ENCODE peak calls at places on chromosomes 13 and 19, in seven cellular contexts. U, H, X, W, P, I and Q are unnamed samples. For H3K27me3, the result is how much of the 10 kb centered on the place peaks cover.

GRCh38 chr13:31046711-31047279 is 114.3 kb downstream of the TEX26 start:
- DNase-seq in P (no peak), W (no peak), H (peak), X (no peak), I (peak), U (peak), Q (no peak)

GRCh38 chr13:32903720-32904119 is 112.5 kb upstream of the KL start:
- DNase-seq in I (no peak), W (no peak), U (peak), P (no peak), X (no peak), H (no peak), Q (no peak)

GRCh38 chr19:9406798-9407352 is 28.5 kb downstream of the ZNF266 start:
- DNase-seq in H (peak), P (no peak), X (peak), U (peak), I (peak), W (peak), Q (peak)

GRCh38 chr19:52734340-52734892 is 428 bp downstream of the ZNF611 start:
- DNase-seq in P (no peak), X (peak), H (peak), U (no peak), W (peak), I (peak), Q (no peak)

GRCh38 chr19:4913996-4914735 is 4.9 kb downstream of the UHRF1 start:
- DNase-seq in U (no peak), P (no peak), I (no peak), W (no peak), H (no peak), X (no peak), Q (no peak)

GRCh38 chr13:43268632-43269031 is 245.2 kb downstream of the DNAJC15 start:
- DNase-seq in U (no peak), X (no peak), W (no peak), P (no peak), H (no peak), I (no peak), Q (no peak)

GRCh38 chr13:53250272-53250875 is 221.8 kb downstream of the OLFM4 start:
- DNase-seq in W (peak), P (no peak), X (peak), U (no peak), H (no peak), I (no peak), Q (peak)

GRCh38 chr19:49690656-49691242 is at the start of gene CPT1C:
- DNase-seq in U (peak), X (no peak), W (peak), H (peak), P (no peak), I (peak), Q (no peak)

GRCh38 chr13:97627566-97627965 is 193.6 kb downstream of the RAP2A start:
- DNase-seq in I (peak), X (peak), U (peak), W (peak), P (no peak), H (peak), Q (peak)

GRCh38 chr19:4371209-4371897 is 28.0 kb downstream of the MPND start:
- DNase-seq in U (peak), P (no peak), H (no peak), I (no peak), W (peak), X (no peak), Q (no peak)

GRCh38 chr19:46925548-46925950 is 64.8 kb downstream of the ARHGAP35 start:
- DNase-seq in P (no peak), X (peak), U (no peak), H (no peak), I (no peak), W (no peak), Q (no peak)

GRCh38 chr19:907183-907853 is 5.7 kb downstream of the R3HDM4 start:
- DNase-seq in H (no peak), X (no peak), I (no peak), W (no peak), U (peak), P (no peak), Q (no peak)

GRCh38 chr19:15432018-15432494 is 13.3 kb upstream of the AKAP8L start:
- DNase-seq in W (no peak), I (no peak), P (no peak), X (no peak), H (no peak), U (no peak), Q (no peak)

GRCh38 chr19:13134626-13135025 is 15.5 kb downstream of the STX10 start:
- DNase-seq in I (no peak), P (no peak), X (no peak), U (no peak), W (no peak), H (no peak), Q (no peak)

GRCh38 chr13:49938921-49939320 is 2.8 kb upstream of the SPRYD7 start:
- DNase-seq in U (no peak), P (no peak), I (no peak), X (no peak), W (no peak), H (no peak), Q (no peak)

GRCh38 chr19:28313633-28314032 is 899.3 kb downstream of the UQCRFS1 start:
- DNase-seq in U (peak), P (no peak), W (no peak), H (peak), X (peak), I (no peak), Q (peak)

GRCh38 chr13:39105110-39105509 is 66.9 kb downstream of the NHLRC3 start:
- DNase-seq in W (no peak), H (no peak), U (no peak), I (no peak), P (no peak), X (peak), Q (no peak)

GRCh38 chr13:97136418-97136817 is 85.7 kb upstream of the MBNL2 start:
- DNase-seq in U (no peak), I (no peak), X (no peak), H (no peak), W (no peak), P (no peak), Q (no peak)

GRCh38 chr19:13079542-13079986 is 23.1 kb downstream of the LYL1 start:
- DNase-seq in X (no peak), H (peak), W (no peak), I (peak), P (no peak), U (peak), Q (peak)

GRCh38 chr13:114339779-114340534 is 25.7 kb downstream of the CHAMP1 start:
- DNase-seq in I (no peak), X (peak), W (no peak), H (no peak), P (no peak), U (no peak), Q (no peak)

GRCh38 chr19:55245236-55245904 is 13.4 kb downstream of the PPP6R1 start:
- DNase-seq in H (no peak), P (no peak), U (no peak), W (no peak), I (no peak), X (no peak), Q (no peak)

GRCh38 chr13:36919833-36920611 is at the start of gene SMAD9:
- DNase-seq in U (peak), I (peak), X (peak), H (peak), P (peak), W (peak), Q (no peak)

GRCh38 chr19:50639121-50640112 is at the start of gene SYT3:
- DNase-seq in X (no peak), H (no peak), P (no peak), I (peak), W (peak), U (no peak), Q (no peak)

GRCh38 chr13:42969558-42970172 is 22.4 kb downstream of the EPSTI1 start:
- DNase-seq in U (peak), X (peak), P (peak), H (peak), I (peak), W (peak), Q (no peak)

GRCh38 chr19:39915101-39915847 is 19.2 kb downstream of the FCGBP start:
- DNase-seq in X (no peak), I (no peak), P (no peak), H (no peak), W (no peak), U (no peak), Q (no peak)

GRCh38 chr13:112655898-112656297 is 33.9 kb upstream of the ATP11A start:
- DNase-seq in H (no peak), W (no peak), U (no peak), P (no peak), I (no peak), X (no peak), Q (no peak)

GRCh38 chr13:39363393-39363792 is 239.6 kb downstream of the LHFPL6 start:
- DNase-seq in U (no peak), X (no peak), W (no peak), P (no peak), H (no peak), I (no peak), Q (no peak)

GRCh38 chr19:40519352-40520322 is 52.8 kb downstream of the SPTBN4 start:
- DNase-seq in P (no peak), X (peak), H (no peak), W (no peak), U (no peak), I (peak), Q (no peak)

GRCh38 chr19:7337380-7338194 is 11.2 kb upstream of the ARHGEF18 start:
- DNase-seq in P (no peak), X (no peak), I (no peak), U (no peak), H (no peak), W (no peak), Q (no peak)

GRCh38 chr13:79404985-79405384 is 1.1 kb downstream of the RBM26 start:
- DNase-seq in P (no peak), U (no peak), H (no peak), W (no peak), X (peak), I (no peak), Q (no peak)

GRCh38 chr13:23610966-23611486 is 40.8 kb downstream of the TNFRSF19 start:
- DNase-seq in U (no peak), P (no peak), I (no peak), H (no peak), W (no peak), X (no peak), Q (no peak)

GRCh38 chr19:39848392-39848791 is 2.2 kb upstream of the FBL start:
- DNase-seq in W (no peak), I (no peak), U (no peak), P (no peak), H (no peak), X (no peak), Q (no peak)

GRCh38 chr19:53945441-53945840 is 17.3 kb upstream of the CACNG8 start:
- DNase-seq in U (no peak), H (no peak), W (no peak), I (no peak), P (no peak), X (peak), Q (no peak)

GRCh38 chr19:18992696-18993095 is 40.6 kb downstream of the SUGP2 start:
- DNase-seq in P (no peak), H (no peak), W (no peak), X (no peak), I (no peak), U (no peak), Q (no peak)

GRCh38 chr19:18989316-18989715 is 44.0 kb downstream of the SUGP2 start:
- DNase-seq in P (no peak), W (no peak), I (no peak), H (no peak), X (no peak), U (no peak), Q (no peak)

GRCh38 chr19:18990128-18990708 is 43.1 kb downstream of the SUGP2 start:
- DNase-seq in U (no peak), W (no peak), X (no peak), P (no peak), H (no peak), I (no peak), Q (no peak)

GRCh38 chr19:18991050-18991449 is 42.3 kb downstream of the SUGP2 start:
- DNase-seq in P (no peak), U (no peak), W (no peak), I (peak), X (no peak), H (no peak), Q (no peak)

DNA sequence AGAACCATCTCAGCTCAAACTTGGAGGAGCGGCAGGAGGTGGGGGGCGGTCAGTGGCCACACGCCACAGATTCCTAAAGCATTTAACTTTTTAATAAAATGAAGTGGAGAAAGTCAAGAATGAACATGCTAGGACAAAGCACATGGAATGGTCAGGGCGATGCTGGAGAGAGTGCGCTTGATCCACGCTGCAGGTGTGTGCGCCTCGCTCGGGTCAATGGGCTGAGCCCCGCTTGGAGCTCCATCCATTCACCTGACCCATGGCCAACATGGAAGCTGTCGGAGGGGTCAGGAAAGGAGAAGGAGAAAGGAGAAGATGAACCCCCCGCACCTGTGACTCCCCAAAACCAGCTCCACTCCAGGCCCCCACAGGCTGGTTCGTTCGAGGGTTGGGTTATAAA is 41.8 kb downstream of the SUGP2 start:
- DNase-seq in W (no peak), H (no peak), I (no peak), X (no peak), U (no peak), P (no peak), Q (no peak)
- TF ChIP-seq CTCF in W (no peak), H (no peak), I (no peak), X (no peak), U (no peak), P (no peak), Q (no peak)

DNA sequence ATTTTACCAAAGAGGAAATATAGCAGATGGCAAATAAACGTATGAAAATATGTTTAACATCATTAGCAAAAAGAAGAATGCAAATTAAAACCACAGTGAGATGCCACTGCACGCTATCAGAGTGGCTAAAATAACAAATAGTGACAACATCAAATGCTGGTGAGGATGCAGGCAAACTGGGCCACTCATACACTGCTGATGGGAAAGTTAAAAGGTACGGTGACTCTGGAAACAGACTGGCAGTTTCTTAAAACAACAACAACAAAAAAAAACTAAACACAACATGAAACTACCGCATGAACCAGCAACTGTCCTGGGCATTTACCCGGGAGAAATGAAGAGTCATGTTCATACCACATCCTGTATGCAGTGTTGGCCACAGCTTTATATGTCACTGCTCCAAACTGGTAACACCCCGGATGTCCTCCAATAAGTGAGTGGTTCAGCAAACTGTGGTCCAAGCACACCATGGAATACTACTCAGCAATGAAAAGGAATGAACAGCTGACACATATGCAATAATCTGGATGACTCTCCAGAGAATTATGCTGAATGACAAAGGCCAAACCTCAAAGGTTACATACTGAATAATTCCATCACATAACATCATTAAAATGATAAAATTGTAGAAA is 22.3 kb downstream of the EPS15L1 start:
- DNase-seq in H (no peak), U (no peak), I (no peak), W (no peak), X (no peak), P (no peak), Q (no peak)
- H3K4me3 ChIP-seq in H (no peak), U (no peak), I (no peak), W (no peak), X (no peak), P (no peak), Q (no peak)

GRCh38 chr19:18610245-18610555 is 2.5 kb upstream of the TMEM59L start:
- DNase-seq in H (no peak), P (no peak), I (no peak), X (no peak), U (no peak), W (no peak), Q (no peak)

GRCh38 chr19:18607222-18608101 is 863 bp upstream of the CRLF1 start:
- DNase-seq in X (no peak), U (no peak), P (no peak), W (no peak), H (no peak), I (no peak), Q (no peak)

GRCh38 chr19:18608102-18608804 is 1.7 kb upstream of the CRLF1 start:
- DNase-seq in H (no peak), U (no peak), X (no peak), W (no peak), P (no peak), I (no peak), Q (no peak)

GRCh38 chr19:18609717-18610051 is 3.0 kb upstream of the TMEM59L start:
- DNase-seq in I (no peak), W (no peak), H (no peak), P (no peak), U (no peak), X (no peak), Q (no peak)

DNA sequence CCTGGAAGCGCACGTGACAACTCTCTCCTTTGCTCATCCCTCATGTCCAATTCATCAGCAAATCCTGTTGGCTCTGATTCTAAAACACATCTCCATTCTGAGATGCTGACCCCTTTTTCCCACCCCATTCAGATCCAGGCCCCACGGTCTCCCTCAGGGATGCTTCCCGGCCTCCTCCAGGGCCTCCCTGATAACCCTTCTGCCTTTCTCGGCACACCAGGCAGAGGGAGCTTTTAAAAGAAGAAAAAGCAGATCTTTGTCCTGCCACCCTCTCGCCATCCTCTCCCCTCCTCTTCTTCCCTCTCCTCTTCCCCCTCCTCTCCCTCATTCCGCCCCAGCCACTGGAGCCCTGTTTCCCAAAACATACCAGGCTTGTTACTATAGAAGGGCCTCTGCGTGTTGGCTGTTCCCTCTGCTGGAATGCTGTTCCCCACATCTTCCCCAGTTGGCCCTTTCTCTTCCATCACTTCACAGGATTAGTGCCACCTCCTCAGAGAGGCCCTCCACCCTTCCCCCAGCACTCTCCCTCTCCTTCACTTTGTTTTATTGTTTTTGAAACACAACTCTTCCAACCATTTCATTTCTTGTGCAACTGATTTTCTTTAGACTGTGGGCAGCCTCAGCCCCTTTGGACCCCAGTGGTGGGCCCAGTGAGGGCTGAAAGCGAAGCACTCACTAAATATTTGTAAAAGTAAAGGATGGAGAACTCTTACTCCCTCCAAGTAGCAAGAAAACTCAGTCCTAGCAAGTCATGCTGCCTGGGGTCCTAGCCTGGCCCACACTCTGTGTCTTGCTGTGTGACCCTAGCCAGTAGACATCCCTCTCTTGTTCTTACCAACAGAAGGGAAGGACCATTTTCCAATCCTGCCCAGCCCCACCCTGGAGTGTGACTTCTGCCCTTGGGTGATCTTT is 2.5 kb upstream of the CRLF1 start:
- DNase-seq in U (no peak), P (no peak), W (no peak), X (no peak), H (no peak), I (no peak), Q (no peak)
- H3K27me3 ChIP-seq in U (half or more), P (half or more), W (half or more), X (half or more), H (half or more), I (half or more), Q (half or more)

GRCh38 chr19:34173145-34173956 is 1.0 kb downstream of the LSM14A start:
- DNase-seq in I (no peak), U (peak), X (peak), P (no peak), W (peak), H (peak), Q (no peak)
- TF ChIP-seq CTCF in I (no peak), U (no peak), X (no peak), P (no peak), W (peak), H (no peak), Q (no peak)